ENCODE peak calls at places on chromosomes 12 and 14, in seven cellular contexts. One of them, this sample, is unnamed.
A peak's percentile ranks its signal among the peaks of the same experiment; 100 is the strongest.

GRCh38 chr14:60648934-60649814 is at the start of gene SIX1:
- DNase-seq in neural crest cell: no peak
- DNase-seq in lower lobe of right lung: peak; percentile 76
- DNase-seq in coronary artery: peak; percentile 79
- DNase-seq in H9: peak; percentile 95
- DNase-seq in PC-9: peak; percentile 82
- DNase-seq in fibroblast of lung: peak; percentile 93
- DNase-seq in this sample: peak; percentile 97

GRCh38 chr14:75547552-75548250 is 25.4 kb downstream of the BATF start:
- DNase-seq in neural crest cell: no peak
- DNase-seq in lower lobe of right lung: no peak
- DNase-seq in coronary artery: no peak
- DNase-seq in H9: no peak
- DNase-seq in PC-9: no peak
- DNase-seq in fibroblast of lung: no peak
- DNase-seq in this sample: no peak

GRCh38 chr12:57166971-57167371 is 19.6 kb upstream of the LRP1-AS start:
- DNase-seq in neural crest cell: no peak
- DNase-seq in lower lobe of right lung: no peak
- DNase-seq in coronary artery: no peak
- DNase-seq in H9: no peak
- DNase-seq in PC-9: peak; percentile 79
- DNase-seq in fibroblast of lung: peak; percentile 59
- DNase-seq in this sample: no peak

GRCh38 chr12:1318327-1319031 is 275.9 kb downstream of the FBXL14 start:
- DNase-seq in neural crest cell: no peak
- DNase-seq in lower lobe of right lung: no peak
- DNase-seq in coronary artery: no peak
- DNase-seq in H9: peak; percentile 65
- DNase-seq in PC-9: peak; percentile 49
- DNase-seq in fibroblast of lung: peak; percentile 53
- DNase-seq in this sample: peak; percentile 60

GRCh38 chr14:101823511-101824120 is 62.1 kb downstream of the PPP2R5C start:
- DNase-seq in neural crest cell: no peak
- DNase-seq in lower lobe of right lung: no peak
- DNase-seq in coronary artery: no peak
- DNase-seq in H9: no peak
- DNase-seq in PC-9: no peak
- DNase-seq in fibroblast of lung: no peak
- DNase-seq in this sample: no peak

GRCh38 chr12:122190842-122191668 is 8.1 kb downstream of the LRRC43 start:
- DNase-seq in neural crest cell: peak; percentile 64
- DNase-seq in lower lobe of right lung: peak; percentile 57
- DNase-seq in coronary artery: no peak
- DNase-seq in H9: peak; percentile 91
- DNase-seq in PC-9: peak; percentile 57
- DNase-seq in fibroblast of lung: peak; percentile 61
- DNase-seq in this sample: no peak

GRCh38 chr12:43964966-43965365 is 129.1 kb downstream of the TMEM117 start:
- DNase-seq in neural crest cell: no peak
- DNase-seq in lower lobe of right lung: no peak
- DNase-seq in coronary artery: no peak
- DNase-seq in H9: no peak
- DNase-seq in PC-9: no peak
- DNase-seq in fibroblast of lung: peak; percentile 63
- DNase-seq in this sample: no peak

GRCh38 chr12:25796523-25797000 is 161.9 kb upstream of the RASSF8 start:
- DNase-seq in neural crest cell: no peak
- DNase-seq in lower lobe of right lung: no peak
- DNase-seq in coronary artery: no peak
- DNase-seq in H9: no peak
- DNase-seq in PC-9: no peak
- DNase-seq in fibroblast of lung: peak; percentile 75
- DNase-seq in this sample: no peak

GRCh38 chr14:94317259-94317658 is 5.9 kb downstream of the SERPINA6 start:
- DNase-seq in neural crest cell: no peak
- DNase-seq in lower lobe of right lung: no peak
- DNase-seq in coronary artery: no peak
- DNase-seq in H9: no peak
- DNase-seq in PC-9: no peak
- DNase-seq in fibroblast of lung: peak; percentile 68
- DNase-seq in this sample: no peak

GRCh38 chr12:113479578-113480335 is 8.1 kb upstream of the LHX5 start:
- DNase-seq in neural crest cell: peak; percentile 82
- DNase-seq in lower lobe of right lung: no peak
- DNase-seq in coronary artery: no peak
- DNase-seq in H9: peak; percentile 88
- DNase-seq in PC-9: no peak
- DNase-seq in fibroblast of lung: peak; percentile 34
- DNase-seq in this sample: no peak

GRCh38 chr14:70808402-70809237 is 693 bp downstream of the MAP3K9 start:
- DNase-seq in neural crest cell: peak; percentile 35
- DNase-seq in lower lobe of right lung: peak; percentile 67
- DNase-seq in coronary artery: no peak
- DNase-seq in H9: peak; percentile 67
- DNase-seq in PC-9: no peak
- DNase-seq in fibroblast of lung: no peak
- DNase-seq in this sample: peak; percentile 93

GRCh38 chr14:53954551-53955233 is 1.9 kb downstream of the BMP4 start:
- DNase-seq in neural crest cell: no peak
- DNase-seq in lower lobe of right lung: no peak
- DNase-seq in coronary artery: no peak
- DNase-seq in H9: no peak
- DNase-seq in PC-9: no peak
- DNase-seq in fibroblast of lung: peak; percentile 41
- DNase-seq in this sample: no peak

GRCh38 chr12:6768385-6769002 is 2.3 kb downstream of the PTMS start:
- DNase-seq in neural crest cell: no peak
- DNase-seq in lower lobe of right lung: no peak
- DNase-seq in coronary artery: no peak
- DNase-seq in H9: no peak
- DNase-seq in PC-9: no peak
- DNase-seq in fibroblast of lung: no peak
- DNase-seq in this sample: no peak

GRCh38 chr12:31368666-31369361 is 42.9 kb upstream of the SINHCAF start:
- DNase-seq in neural crest cell: no peak
- DNase-seq in lower lobe of right lung: no peak
- DNase-seq in coronary artery: no peak
- DNase-seq in H9: peak; percentile 50
- DNase-seq in PC-9: no peak
- DNase-seq in fibroblast of lung: no peak
- DNase-seq in this sample: no peak

GRCh38 chr12:27733052-27733656 is 22.5 kb downstream of the MRPS35 start:
- DNase-seq in neural crest cell: no peak
- DNase-seq in lower lobe of right lung: no peak
- DNase-seq in coronary artery: no peak
- DNase-seq in H9: no peak
- DNase-seq in PC-9: no peak
- DNase-seq in fibroblast of lung: peak; percentile 62
- DNase-seq in this sample: no peak

GRCh38 chr12:32365473-32366064 is 33.8 kb upstream of the FGD4 start:
- DNase-seq in neural crest cell: peak; percentile 55
- DNase-seq in lower lobe of right lung: no peak
- DNase-seq in coronary artery: no peak
- DNase-seq in H9: peak; percentile 70
- DNase-seq in PC-9: peak; percentile 70
- DNase-seq in fibroblast of lung: peak; percentile 84
- DNase-seq in this sample: no peak

GRCh38 chr14:54724123-54724522 is 157.2 kb downstream of the SAMD4A start:
- DNase-seq in neural crest cell: no peak
- DNase-seq in lower lobe of right lung: no peak
- DNase-seq in coronary artery: no peak
- DNase-seq in H9: no peak
- DNase-seq in PC-9: no peak
- DNase-seq in fibroblast of lung: no peak
- DNase-seq in this sample: no peak

GRCh38 chr12:56129210-56129691 is 1.2 kb downstream of the ESYT1 start:
- DNase-seq in neural crest cell: peak; percentile 56
- DNase-seq in lower lobe of right lung: peak; percentile 82
- DNase-seq in coronary artery: peak; percentile 83
- DNase-seq in H9: peak; percentile 81
- DNase-seq in PC-9: peak; percentile 31
- DNase-seq in fibroblast of lung: peak; percentile 30
- DNase-seq in this sample: no peak

GRCh38 chr12:56126732-56127239 is 1.3 kb upstream of the ESYT1 start:
- DNase-seq in neural crest cell: no peak
- DNase-seq in lower lobe of right lung: no peak
- DNase-seq in coronary artery: no peak
- DNase-seq in H9: no peak
- DNase-seq in PC-9: peak; percentile 2
- DNase-seq in fibroblast of lung: no peak
- DNase-seq in this sample: no peak

GRCh38 chr12:56128669-56129209 is 672 bp downstream of the ESYT1 start:
- DNase-seq in neural crest cell: no peak
- DNase-seq in lower lobe of right lung: peak; percentile 53
- DNase-seq in coronary artery: no peak
- DNase-seq in H9: no peak
- DNase-seq in PC-9: peak; percentile 13
- DNase-seq in fibroblast of lung: no peak
- DNase-seq in this sample: no peak

GRCh38 chr12:56127485-56127887 is 581 bp upstream of the ESYT1 start:
- DNase-seq in neural crest cell: no peak
- DNase-seq in lower lobe of right lung: no peak
- DNase-seq in coronary artery: no peak
- DNase-seq in H9: no peak
- DNase-seq in PC-9: no peak
- DNase-seq in fibroblast of lung: no peak
- DNase-seq in this sample: no peak

GRCh38 chr12:56127888-56128668 is at the start of gene ESYT1:
- DNase-seq in neural crest cell: peak; percentile 90
- DNase-seq in lower lobe of right lung: peak; percentile 98
- DNase-seq in coronary artery: peak; percentile 100
- DNase-seq in H9: peak; percentile 100
- DNase-seq in PC-9: peak; percentile 99
- DNase-seq in fibroblast of lung: peak; percentile 100
- DNase-seq in this sample: peak; percentile 98
- TF ChIP-seq CTCF in neural crest cell: no peak
- TF ChIP-seq CTCF in lower lobe of right lung: no peak
- TF ChIP-seq CTCF in coronary artery: no peak
- TF ChIP-seq CTCF in H9: no peak
- TF ChIP-seq CTCF in PC-9: no peak
- TF ChIP-seq CTCF in fibroblast of lung: no peak
- TF ChIP-seq CTCF in this sample: no peak

DNA sequence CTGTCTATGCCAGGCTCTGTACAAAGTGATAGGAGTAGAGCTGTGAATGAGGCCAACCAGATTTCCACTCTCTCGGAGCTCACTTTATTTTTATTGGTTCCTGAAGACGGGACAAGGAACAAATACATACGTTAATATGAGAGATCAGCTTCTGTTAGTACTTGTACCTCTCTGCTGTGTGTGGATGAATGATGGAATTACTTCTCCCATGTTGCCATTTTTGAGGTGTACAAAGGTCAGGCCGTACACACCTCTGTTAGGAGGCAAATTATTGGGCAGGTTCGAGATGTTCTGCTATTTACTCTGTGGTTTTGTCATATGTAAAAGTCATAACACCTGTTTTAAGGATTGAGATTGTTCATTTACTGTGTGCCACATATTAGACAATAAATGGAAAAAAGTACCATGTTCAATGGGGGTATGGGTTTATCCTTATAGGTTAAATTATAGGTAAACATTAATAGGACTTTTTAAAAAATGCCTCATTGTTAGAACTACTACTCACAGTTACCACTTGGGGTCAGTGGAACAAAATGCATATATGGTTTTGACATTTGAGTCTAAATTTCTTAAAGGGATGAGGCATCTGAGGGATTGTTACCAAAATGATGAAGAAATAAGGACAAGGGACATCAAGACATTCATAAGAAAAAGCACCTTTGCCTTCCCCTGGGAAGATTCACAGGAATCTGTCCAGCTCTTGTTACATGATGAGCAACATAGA is 26.9 kb downstream of the WBP11 start:
- DNase-seq in neural crest cell: no peak
- DNase-seq in lower lobe of right lung: no peak
- DNase-seq in coronary artery: no peak
- DNase-seq in H9: no peak
- DNase-seq in PC-9: peak; percentile 49
- DNase-seq in fibroblast of lung: peak; percentile 48
- DNase-seq in this sample: no peak
- TF ChIP-seq CTCF in neural crest cell: peak; percentile 49
- TF ChIP-seq CTCF in lower lobe of right lung: no peak
- TF ChIP-seq CTCF in coronary artery: no peak
- TF ChIP-seq CTCF in H9: no peak
- TF ChIP-seq CTCF in PC-9: peak; percentile 46
- TF ChIP-seq CTCF in fibroblast of lung: no peak
- TF ChIP-seq CTCF in this sample: peak; percentile 74

DNA sequence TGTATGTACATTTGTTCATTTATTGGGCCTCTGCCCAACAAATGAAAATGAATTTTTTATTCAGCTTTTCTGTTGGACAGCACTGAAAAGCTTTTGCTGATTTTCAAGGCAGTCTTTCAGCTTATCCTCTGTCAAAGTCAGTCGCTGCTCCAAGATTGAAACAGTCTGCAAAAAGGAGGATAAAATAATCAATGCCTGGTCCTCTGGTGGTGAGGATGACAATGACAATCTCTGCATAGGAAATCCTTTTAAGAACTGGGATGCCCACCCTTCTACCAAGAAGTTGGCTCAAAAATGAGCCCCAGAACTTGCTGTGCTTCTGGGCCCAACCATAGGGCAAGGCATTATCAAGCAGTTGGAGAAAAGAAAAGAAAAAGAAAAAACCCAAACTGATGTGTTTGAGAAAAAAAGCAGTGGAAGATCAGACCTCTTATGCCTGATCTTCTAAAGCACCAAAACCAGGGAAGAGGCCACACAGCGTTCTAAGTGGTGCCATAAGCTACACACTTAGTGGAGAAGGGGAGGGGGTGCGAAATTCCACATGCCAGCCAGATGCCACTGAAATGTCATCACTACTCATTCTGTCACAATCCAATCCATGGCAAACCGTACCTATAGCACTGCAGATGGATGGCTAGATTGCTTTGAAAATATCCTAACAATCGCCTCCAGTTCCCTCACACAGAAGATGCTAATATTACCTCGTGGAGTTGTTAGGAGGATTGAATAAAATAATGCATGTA is 69.0 kb upstream of the DUSP6 start:
- DNase-seq in neural crest cell: no peak
- DNase-seq in lower lobe of right lung: no peak
- DNase-seq in coronary artery: no peak
- DNase-seq in H9: no peak
- DNase-seq in PC-9: no peak
- DNase-seq in fibroblast of lung: no peak
- DNase-seq in this sample: no peak
- TF ChIP-seq CTCF in neural crest cell: peak; percentile 40
- TF ChIP-seq CTCF in lower lobe of right lung: no peak
- TF ChIP-seq CTCF in coronary artery: no peak
- TF ChIP-seq CTCF in H9: peak; percentile 38
- TF ChIP-seq CTCF in PC-9: no peak
- TF ChIP-seq CTCF in fibroblast of lung: no peak
- TF ChIP-seq CTCF in this sample: peak; percentile 32

DNA sequence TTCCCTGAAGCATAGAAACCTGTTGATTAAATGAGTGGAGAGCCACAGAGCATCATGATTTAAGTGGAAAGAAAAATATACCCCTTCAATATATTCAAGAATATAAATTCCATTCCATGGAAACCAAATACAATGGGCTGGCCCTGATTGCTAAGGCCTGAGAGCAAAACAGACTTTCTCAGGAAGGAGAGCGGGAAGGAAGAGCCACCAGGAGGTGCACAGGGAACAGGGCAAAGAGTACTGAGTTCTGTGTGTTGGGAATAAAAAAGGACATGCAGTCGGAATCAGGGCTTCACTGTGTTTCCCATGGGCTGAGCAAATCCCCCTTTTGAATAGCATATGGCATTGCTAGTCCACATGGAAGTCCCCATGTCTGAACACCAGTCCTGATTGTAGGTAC is 69.7 kb upstream of the PLEKHG3 start:
- DNase-seq in neural crest cell: no peak
- DNase-seq in lower lobe of right lung: no peak
- DNase-seq in coronary artery: no peak
- DNase-seq in H9: no peak
- DNase-seq in PC-9: no peak
- DNase-seq in fibroblast of lung: no peak
- DNase-seq in this sample: no peak
- TF ChIP-seq CTCF in neural crest cell: no peak
- TF ChIP-seq CTCF in lower lobe of right lung: no peak
- TF ChIP-seq CTCF in coronary artery: no peak
- TF ChIP-seq CTCF in H9: no peak
- TF ChIP-seq CTCF in PC-9: no peak
- TF ChIP-seq CTCF in fibroblast of lung: no peak
- TF ChIP-seq CTCF in this sample: peak; percentile 8